ENCODE peak calls at places on chromosomes 6 and 20, in four cellular contexts. U, E, A and R are unnamed samples.

GRCh38 chr6:118645395-118645794 is 6.0 kb downstream of the CEP85L start:
- DNase-seq in U (no peak), E (no peak), A (no peak), R (no peak)

GRCh38 chr6:89034586-89035251 is 45.8 kb upstream of the PNRC1 start:
- DNase-seq in U (no peak), E (peak), A (no peak), R (no peak)

GRCh38 chr6:88519227-88520019 is 353.3 kb upstream of the CNR1 start:
- DNase-seq in U (no peak), E (no peak), A (no peak), R (no peak)

GRCh38 chr6:143336446-143337152 is 113.9 kb downstream of the ADAT2 start:
- DNase-seq in U (no peak), E (no peak), A (no peak), R (no peak)

GRCh38 chr6:25980935-25981334 is 18.3 kb downstream of the TRIM38 start:
- DNase-seq in U (no peak), E (no peak), A (no peak), R (no peak)

GRCh38 chr20:9884666-9885065 is 45.8 kb upstream of the PAK5 start:
- DNase-seq in U (no peak), E (no peak), A (no peak), R (no peak)

GRCh38 chr6:133621751-133622150 is 267.2 kb upstream of the TCF21 start:
- DNase-seq in U (no peak), E (no peak), A (no peak), R (no peak)

GRCh38 chr20:46261456-46262253 is 46.6 kb downstream of the CDH22 start:
- DNase-seq in U (no peak), E (no peak), A (no peak), R (no peak)

GRCh38 chr6:39449022-39449421 is 126.5 kb upstream of the KCNK16 start:
- DNase-seq in U (no peak), E (no peak), A (no peak), R (no peak)

GRCh38 chr6:53805725-53806124 is 10.9 kb downstream of the LRRC1 start:
- DNase-seq in U (no peak), E (no peak), A (no peak), R (no peak)

GRCh38 chr6:2433686-2434085 is 188.3 kb upstream of the GMDS start:
- DNase-seq in U (no peak), E (no peak), A (no peak), R (no peak)

GRCh38 chr20:44247676-44248419 is 740 bp downstream of the GDAP1L1 start:
- DNase-seq in U (no peak), E (no peak), A (no peak), R (no peak)

GRCh38 chr6:28721372-28721771 is 195.7 kb downstream of the GPX5 start:
- DNase-seq in U (no peak), E (no peak), A (no peak), R (no peak)

GRCh38 chr6:136921936-136922679 is at the start of gene SLC35D3:
- DNase-seq in U (no peak), E (no peak), A (no peak), R (no peak)

GRCh38 chr20:52192296-52193007 is 873 bp upstream of the ZFP64 start:
- DNase-seq in U (no peak), E (no peak), A (no peak), R (no peak)

GRCh38 chr20:61897401-61898295 is 168.0 kb downstream of the TAF4 start:
- DNase-seq in U (no peak), E (no peak), A (no peak), R (no peak)

GRCh38 chr6:84926756-84927155 is 162.4 kb upstream of the TBX18 start:
- DNase-seq in U (no peak), E (no peak), A (no peak), R (no peak)

GRCh38 chr6:21678990-21679389 is 85.4 kb downstream of the SOX4 start:
- DNase-seq in U (peak), E (no peak), A (no peak), R (no peak)

GRCh38 chr6:89528865-89529264 is 95.9 kb downstream of the ANKRD6 start:
- DNase-seq in U (no peak), E (no peak), A (no peak), R (no peak)

GRCh38 chr6:88599561-88599960 is 363.9 kb downstream of the RNGTT start:
- DNase-seq in U (no peak), E (no peak), A (no peak), R (no peak)

GRCh38 chr6:156741287-156742073 is 35.7 kb upstream of the ARID1B start:
- DNase-seq in U (no peak), E (no peak), A (no peak), R (no peak)

GRCh38 chr6:152124432-152125074 is 317.1 kb downstream of the ESR1 start:
- DNase-seq in U (no peak), E (no peak), A (no peak), R (no peak)

GRCh38 chr6:17269840-17270239 is 11.3 kb upstream of the RBM24 start:
- DNase-seq in U (peak), E (no peak), A (no peak), R (no peak)

GRCh38 chr6:147677647-147678046 is 169.2 kb downstream of the SAMD5 start:
- DNase-seq in U (no peak), E (no peak), A (no peak), R (no peak)

GRCh38 chr6:100457251-100457990 is 7.3 kb downstream of the SIM1 start:
- DNase-seq in U (no peak), E (no peak), A (no peak), R (no peak)

GRCh38 chr6:139409026-139409425 is 34.6 kb upstream of the CITED2 start:
- DNase-seq in U (peak), E (no peak), A (no peak), R (no peak)

GRCh38 chr6:10690651-10691445 is 3.6 kb downstream of the C6orf52 start:
- DNase-seq in U (no peak), E (no peak), A (no peak), R (no peak)

GRCh38 chr20:24470782-24471582 is 1.6 kb downstream of the SYNDIG1 start:
- DNase-seq in U (no peak), E (no peak), A (peak), R (peak)